ENCODE peak calls at places on chromosome 6, in four cellular contexts. Q is HepG2, U is Peyer's patch, E is ovary. J is an unnamed sample.

GRCh38 chr6:166957805-166958076 is 1.4 kb upstream of the RNASET2 start:
- DNase-seq in Q (peak), E (no peak), U (no peak), J (no peak)

GRCh38 chr6:85360794-85361642 is 88.9 kb upstream of the NT5E start:
- DNase-seq in Q (peak), E (no peak), U (peak), J (peak)

GRCh38 chr6:21537660-21538059 is 55.9 kb upstream of the SOX4 start:
- DNase-seq in Q (no peak), U (peak), E (no peak), J (no peak)

GRCh38 chr6:96002912-96003311 is 12.9 kb upstream of the FUT9 start:
- DNase-seq in E (no peak), Q (no peak), U (no peak), J (no peak)

GRCh38 chr6:41939091-41939847 is 2.3 kb downstream of the CCND3 start:
- DNase-seq in Q (no peak), E (peak), U (no peak), J (peak)

GRCh38 chr6:52286798-52287432 is 2.4 kb upstream of the MCM3 start:
- DNase-seq in U (peak), E (peak), Q (peak), J (peak)

GRCh38 chr6:112502348-112503130 is 155.4 kb downstream of the RFPL4B start:
- DNase-seq in E (no peak), Q (no peak), U (no peak), J (no peak)

GRCh38 chr6:19759117-19759880 is 77.9 kb upstream of the ID4 start:
- DNase-seq in E (no peak), Q (no peak), U (no peak), J (no peak)

GRCh38 chr6:40419377-40419776 is 167.8 kb downstream of the LRFN2 start:
- DNase-seq in Q (no peak), U (no peak), E (no peak), J (no peak)

GRCh38 chr6:156935000-156935399 is 157.8 kb downstream of the ARID1B start:
- DNase-seq in Q (no peak), E (no peak), U (no peak), J (no peak)

GRCh38 chr6:156933201-156934053 is 156.2 kb downstream of the ARID1B start:
- DNase-seq in Q (peak), E (no peak), U (peak), J (peak)

GRCh38 chr6:156931283-156931682 is 154.1 kb downstream of the ARID1B start:
- DNase-seq in U (no peak), Q (no peak), E (no peak), J (no peak)

GRCh38 chr6:156938143-156938542 is 161.0 kb downstream of the ARID1B start:
- DNase-seq in U (no peak), E (no peak), Q (no peak), J (no peak)

GRCh38 chr6:156934054-156934424 is 156.9 kb downstream of the ARID1B start:
- DNase-seq in Q (no peak), U (no peak), E (no peak), J (no peak)
- H3K4me3 ChIP-seq in Q (no peak), U (no peak), E (no peak), J (no peak)

GRCh38 chr6:108302371-108302770 is 7.5 kb downstream of the AFG1L start:
- DNase-seq in Q (no peak), E (no peak), U (no peak), J (no peak)
- TF ChIP-seq POLR2A in Q (no peak), E (no peak), U (no peak), J (no peak)

GRCh38 chr6:31979238-31979898 is 2.5 kb upstream of the C4A start:
- DNase-seq in Q (no peak), U (no peak), E (no peak), J (no peak)
- H3K4me3 ChIP-seq in Q (no peak), U (no peak), E (no peak), J (no peak)

GRCh38 chr6:146032387-146032786 is 3.5 kb downstream of the GRM1 start:
- DNase-seq in Q (no peak), U (no peak), E (no peak), J (no peak)
- TF ChIP-seq POLR2A in Q (no peak), U (no peak), E (no peak), J (no peak)